ENCODE peak calls at places on chromosomes 3 and 15, in ten cellular contexts. Q is pancreas, A is heart right ventricle, H is AG09309, Y is IMR-90, U is upper lobe of right lung, W is colonic mucosa, D is Caco-2, R is cardiac muscle cell, E is glutamatergic neuron. V is an unnamed sample.

GRCh38 chr15:43225201-43225949 is 4.6 kb upstream of the EPB42 start:
- DNase-seq in H (no peak), W (peak; percentile 32), U (no peak), A (no peak), Q (no peak), E (no peak), Y (peak; percentile 63), R (peak; percentile 78), D (peak; percentile 47), V (no peak)

GRCh38 chr3:32968367-32969087 is 17.1 kb downstream of the CCR4 start:
- DNase-seq in Y (no peak), Q (no peak), D (no peak), W (no peak), A (no peak), E (no peak), U (no peak), H (no peak), R (no peak), V (no peak)

GRCh38 chr15:68196445-68197169 is 8.5 kb downstream of the CALML4 start:
- DNase-seq in Y (no peak), D (no peak), W (no peak), A (no peak), Q (no peak), H (no peak), E (no peak), U (no peak), R (no peak), V (no peak)

GRCh38 chr3:49725906-49726681 is 2.3 kb upstream of the GMPPB start:
- DNase-seq in Q (peak; percentile 50), R (no peak), Y (no peak), W (peak; percentile 77), A (no peak), D (no peak), H (no peak), U (no peak), E (no peak), V (no peak)

GRCh38 chr3:106130384-106131084 is 261.7 kb upstream of the CBLB start:
- DNase-seq in R (peak; percentile 91), D (no peak), U (no peak), E (no peak), H (peak; percentile 46), W (no peak), A (no peak), Y (peak; percentile 87), Q (no peak), V (no peak)

GRCh38 chr15:52351206-52351907 is 55.8 kb upstream of the MYO5C start:
- DNase-seq in W (no peak), D (no peak), R (peak; percentile 37), U (no peak), H (no peak), Y (no peak), E (no peak), A (no peak), Q (no peak), V (no peak)

GRCh38 chr3:66372681-66373350 is 128.0 kb downstream of the LRIG1 start:
- DNase-seq in A (peak; percentile 59), U (no peak), E (no peak), D (peak; percentile 73), H (no peak), R (no peak), Y (peak; percentile 20), W (peak; percentile 63), Q (peak; percentile 72), V (no peak)

GRCh38 chr3:167851749-167852148 is 116.2 kb downstream of the SERPINI1 start:
- DNase-seq in A (no peak), H (no peak), W (no peak), R (no peak), D (no peak), Q (no peak), U (no peak), E (no peak), Y (no peak), V (no peak)

GRCh38 chr15:57563416-57563815 is 28.3 kb upstream of the MYZAP start:
- DNase-seq in U (no peak), H (no peak), Y (no peak), D (no peak), E (no peak), Q (no peak), A (no peak), R (no peak), W (no peak), V (no peak)

GRCh38 chr15:74995779-74996765 is 709 bp downstream of the SCAMP5 start:
- DNase-seq in W (peak; percentile 52), U (no peak), H (no peak), Y (no peak), D (no peak), E (peak; percentile 65), A (no peak), R (peak; percentile 11), Q (peak; percentile 74), V (no peak)

GRCh38 chr15:40870716-40871115 is 3.3 kb downstream of the RHOV start:
- DNase-seq in E (no peak), W (no peak), H (no peak), D (no peak), A (no peak), U (no peak), Q (no peak), Y (no peak), R (no peak), V (no peak)

GRCh38 chr3:144549161-144549560 is 577.5 kb downstream of the DIPK2A start:
- DNase-seq in U (no peak), Q (no peak), D (no peak), H (no peak), A (no peak), W (no peak), R (no peak), E (no peak), Y (no peak), V (no peak)

DNA sequence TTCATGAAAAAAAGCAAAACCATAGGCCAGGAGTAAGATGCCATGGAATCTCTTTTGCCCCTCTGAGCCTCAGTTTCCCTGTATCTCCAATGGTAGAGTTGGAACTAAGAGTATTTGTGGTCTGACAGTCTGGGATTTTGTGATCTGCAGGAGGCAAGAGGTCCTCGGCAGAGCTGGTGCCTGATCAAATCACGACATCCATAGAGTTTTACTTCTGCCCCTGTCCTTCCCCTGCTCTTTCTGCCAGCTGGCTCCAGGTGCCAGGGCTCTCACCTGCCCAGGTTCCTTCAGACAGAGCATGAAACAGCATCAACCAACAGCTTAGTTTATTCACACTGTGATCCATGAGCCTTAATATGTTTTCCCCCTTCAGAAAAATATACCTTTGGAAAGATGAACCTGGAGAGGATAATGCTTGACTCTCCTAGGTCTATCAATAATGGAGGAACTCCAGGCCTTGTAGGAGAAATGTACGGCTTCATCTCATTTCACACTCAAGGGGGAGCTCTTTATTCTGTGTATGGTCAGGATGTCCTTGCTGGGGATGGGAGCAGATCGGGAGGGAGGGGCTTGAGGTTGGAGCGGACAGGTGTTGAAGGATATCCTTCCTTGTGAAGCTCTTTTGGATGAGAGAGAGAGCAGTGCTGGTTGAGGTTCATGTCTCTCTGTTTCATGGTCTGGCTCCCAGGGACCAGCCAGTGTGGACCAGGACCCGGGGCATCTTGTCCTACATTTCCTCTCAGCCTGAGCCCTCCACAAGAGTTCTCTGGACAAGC is 309.9 kb downstream of the RPLP1 start:
- DNase-seq in A (no peak), W (no peak), Q (no peak), R (peak; percentile 60), U (no peak), H (no peak), Y (no peak), E (no peak), D (no peak), V (no peak)
- TF ChIP-seq CTCF in A (no peak), W (no peak), Q (no peak), R (peak; percentile 45), U (no peak), H (peak; percentile 8), Y (peak; percentile 14), E (no peak), D (no peak), V (no peak)

DNA sequence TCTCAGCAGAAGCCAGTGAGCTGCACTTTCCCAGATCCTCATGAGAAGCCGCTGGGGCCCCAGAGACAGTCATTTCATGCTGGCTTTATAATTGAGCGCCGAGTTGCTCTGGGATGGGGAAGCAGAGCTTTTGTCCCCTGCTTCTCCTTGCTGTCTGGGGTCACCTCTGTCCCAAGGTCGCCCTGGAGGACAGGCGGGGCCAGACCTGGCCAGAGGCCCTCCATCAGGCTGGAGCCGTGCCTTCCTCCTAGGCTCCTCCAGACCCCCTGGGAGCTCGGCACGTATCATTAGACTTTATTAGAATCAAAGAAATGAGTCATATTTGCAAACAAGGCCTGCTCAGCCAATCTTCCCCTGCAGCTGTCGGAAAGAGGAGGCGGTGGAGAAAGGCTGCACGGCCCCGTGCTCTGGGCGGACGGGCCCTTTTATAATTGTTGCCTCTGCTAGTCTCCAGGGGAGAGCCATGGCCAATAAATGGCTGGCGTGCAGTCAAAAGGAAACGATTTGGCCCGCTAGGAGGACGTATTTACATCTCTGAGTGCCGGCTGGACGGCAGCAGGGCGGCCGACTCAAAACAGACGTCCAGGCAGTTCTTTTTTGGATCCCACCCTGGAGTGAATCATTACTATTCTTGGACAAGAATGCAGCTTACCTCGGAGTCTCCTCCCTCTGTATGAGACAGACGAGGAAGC is 50.4 kb downstream of the SLC6A6 start:
- DNase-seq in E (no peak), U (no peak), Q (peak; percentile 78), D (no peak), R (peak; percentile 99), H (peak; percentile 98), A (peak; percentile 87), W (peak; percentile 90), Y (peak; percentile 98), V (no peak)
- TF ChIP-seq CTCF in E (no peak), U (peak; percentile 28), Q (no peak), D (no peak), R (peak; percentile 12), H (peak; percentile 27), A (no peak), W (peak; percentile 15), Y (peak; percentile 21), V (no peak)

DNA sequence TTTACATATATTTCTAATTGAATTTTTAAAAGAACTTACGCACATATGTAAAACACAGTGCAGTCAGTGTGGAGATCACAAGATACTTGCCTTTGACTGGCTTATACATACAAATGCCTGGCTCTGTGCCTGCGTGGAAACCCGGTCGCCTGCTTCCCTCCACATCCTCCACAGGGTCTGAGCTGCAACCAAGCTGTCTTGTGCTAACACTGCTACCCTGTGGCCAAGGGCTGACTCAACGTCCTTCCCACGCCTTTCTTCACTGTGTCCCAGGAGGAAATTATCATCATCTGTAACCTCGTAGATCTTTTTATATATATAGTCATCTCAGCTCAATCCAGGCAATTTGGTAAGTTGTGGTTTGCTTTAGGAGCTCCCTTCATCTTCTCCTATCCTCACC is 116.9 kb downstream of the WNT7A start:
- DNase-seq in H (no peak), W (no peak), Q (no peak), R (no peak), E (no peak), Y (no peak), U (no peak), D (no peak), A (no peak), V (no peak)
- TF ChIP-seq CTCF in H (no peak), W (no peak), Q (no peak), R (no peak), E (no peak), Y (no peak), U (no peak), D (no peak), A (no peak), V (no peak)

DNA sequence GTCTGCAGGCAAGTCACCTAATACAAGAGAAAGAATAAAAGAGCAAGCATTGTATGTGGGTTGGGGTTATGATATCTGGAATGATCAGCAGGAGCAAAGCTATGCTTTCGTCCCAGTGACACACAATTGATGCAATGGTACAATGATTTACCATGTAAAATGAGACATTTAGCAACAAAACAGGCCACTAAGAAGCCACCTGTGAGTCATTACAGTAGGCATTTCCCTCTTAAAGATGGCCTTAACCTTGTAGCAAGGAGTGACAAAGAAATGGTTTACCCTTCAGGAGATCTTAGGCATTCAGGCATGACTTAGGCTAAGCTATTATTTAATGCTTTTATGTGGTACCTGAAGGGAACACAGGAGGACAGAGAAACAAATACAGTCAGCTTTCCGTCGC is 373.3 kb upstream of the RBMS3 start:
- DNase-seq in D (no peak), Y (no peak), A (no peak), Q (no peak), U (no peak), H (no peak), R (no peak), W (no peak), E (no peak), V (no peak)
- TF ChIP-seq CTCF in D (no peak), Y (no peak), A (no peak), Q (no peak), U (no peak), H (no peak), R (no peak), W (no peak), E (no peak), V (no peak)